ENCODE peak calls at places on chromosomes 3 and 15, in seven cellular contexts. T is stromal cell of bone marrow, L is GM03348, D is GM04503, Z is RWPE2, R is hypothalamus, S is A673. P is an unnamed sample.

GRCh38 chr15:65796610-65797012 is 4.5 kb upstream of the DENND4A start:
- DNase-seq in T (no peak), L (peak; percentile 36), D (no peak), Z (no peak), R (no peak), S (peak; percentile 28), P (peak; percentile 59)

GRCh38 chr3:139561959-139562676 is 22.6 kb upstream of the RBP1 start:
- DNase-seq in T (no peak), L (peak; percentile 43), D (no peak), Z (no peak), R (no peak), S (no peak), P (peak; percentile 55)

GRCh38 chr3:129277829-129278271 is 820 bp upstream of the HMCES start:
- DNase-seq in T (no peak), L (peak; percentile 44), D (no peak), Z (no peak), R (no peak), S (peak; percentile 43), P (peak; percentile 21)

GRCh38 chr3:9820944-9821343 is 10.9 kb downstream of the TTLL3 start:
- DNase-seq in T (no peak), L (no peak), D (no peak), Z (no peak), R (no peak), S (peak; percentile 52), P (no peak)

GRCh38 chr15:66899555-66900350 is 165.6 kb upstream of the SMAD3 start:
- DNase-seq in T (no peak), L (peak; percentile 63), D (peak; percentile 45), Z (peak; percentile 58), R (no peak), S (no peak), P (peak; percentile 65)

GRCh38 chr15:42744200-42744599 is 7.3 kb upstream of the CDAN1 start:
- DNase-seq in T (no peak), L (no peak), D (no peak), Z (no peak), R (no peak), S (no peak), P (no peak)

GRCh38 chr3:38222032-38222634 is 43.5 kb upstream of the SLC22A13 start:
- DNase-seq in T (no peak), L (no peak), D (no peak), Z (no peak), R (no peak), S (no peak), P (no peak)

GRCh38 chr15:40128746-40129660 is 20.3 kb upstream of the BMF start:
- DNase-seq in T (no peak), L (no peak), D (no peak), Z (no peak), R (no peak), S (no peak), P (no peak)

GRCh38 chr3:24802614-24803013 is 308.0 kb upstream of the THRB start:
- DNase-seq in T (no peak), L (no peak), D (no peak), Z (no peak), R (no peak), S (no peak), P (no peak)

GRCh38 chr3:190892328-190893011 is 30.0 kb upstream of the GMNC start:
- DNase-seq in T (no peak), L (no peak), D (no peak), Z (no peak), R (no peak), S (peak; percentile 87), P (no peak)

GRCh38 chr3:106392905-106393304 is 524.1 kb upstream of the CBLB start:
- DNase-seq in T (peak; percentile 21), L (peak; percentile 19), D (peak; percentile 25), Z (no peak), R (no peak), S (no peak), P (peak; percentile 26)

GRCh38 chr3:191792580-191792979 is 331.6 kb downstream of the PYDC2 start:
- DNase-seq in T (no peak), L (no peak), D (no peak), Z (no peak), R (no peak), S (no peak), P (no peak)

GRCh38 chr15:49622561-49622960 is 1.7 kb downstream of the DTWD1 start:
- DNase-seq in T (no peak), L (no peak), D (no peak), Z (no peak), R (no peak), S (peak; percentile 2), P (no peak)

GRCh38 chr3:77380141-77380540 is 340.2 kb downstream of the ROBO2 start:
- DNase-seq in T (no peak), L (no peak), D (no peak), Z (no peak), R (no peak), S (no peak), P (no peak)

GRCh38 chr3:135762188-135762853 is 203.2 kb upstream of the PPP2R3A start:
- DNase-seq in T (no peak), L (no peak), D (no peak), Z (no peak), R (no peak), S (no peak), P (no peak)

GRCh38 chr3:197226179-197226578 is 72.2 kb downstream of the DLG1 start:
- DNase-seq in T (no peak), L (no peak), D (no peak), Z (no peak), R (no peak), S (peak; percentile 70), P (no peak)

GRCh38 chr15:64014995-64015394 is 31.3 kb downstream of the DAPK2 start:
- DNase-seq in T (no peak), L (no peak), D (no peak), Z (no peak), R (no peak), S (no peak), P (no peak)

GRCh38 chr3:11283126-11283478 is 10.9 kb downstream of the ATG7 start:
- DNase-seq in T (no peak), L (no peak), D (no peak), Z (no peak), R (no peak), S (no peak), P (no peak)

GRCh38 chr3:48236531-48236930 is 4.4 kb upstream of the ZNF589 start:
- DNase-seq in T (no peak), L (no peak), D (no peak), Z (no peak), R (no peak), S (no peak), P (no peak)

GRCh38 chr15:63553388-63553791 is 43.8 kb upstream of the FBXL22 start:
- DNase-seq in T (peak; percentile 92), L (peak; percentile 86), D (peak; percentile 89), Z (no peak), R (no peak), S (peak; percentile 56), P (peak; percentile 85)

GRCh38 chr15:49255966-49256759 is 86.1 kb downstream of the GALK2 start:
- DNase-seq in T (no peak), L (no peak), D (no peak), Z (no peak), R (no peak), S (no peak), P (no peak)

GRCh38 chr3:170999737-171000242 is 26.7 kb downstream of the SLC2A2 start:
- DNase-seq in T (no peak), L (peak; percentile 31), D (no peak), Z (no peak), R (no peak), S (peak; percentile 71), P (peak; percentile 37)

GRCh38 chr3:194640829-194641228 is 7.6 kb upstream of the TMEM44 start:
- DNase-seq in T (no peak), L (peak; percentile 19), D (no peak), Z (no peak), R (no peak), S (peak; percentile 67), P (no peak)

GRCh38 chr3:194323785-194324735 is 27.1 kb downstream of the CPN2 start:
- DNase-seq in T (no peak), L (peak; percentile 72), D (no peak), Z (no peak), R (no peak), S (peak; percentile 62), P (peak; percentile 68)

GRCh38 chr3:186459108-186459467 is 85.1 kb downstream of the CRYGS start:
- DNase-seq in T (no peak), L (no peak), D (no peak), Z (no peak), R (no peak), S (no peak), P (no peak)

GRCh38 chr3:124995460-124995994 is 60.3 kb downstream of the HEG1 start:
- DNase-seq in T (no peak), L (peak; percentile 42), D (no peak), Z (no peak), R (peak; percentile 19), S (peak; percentile 67), P (peak; percentile 54)

GRCh38 chr3:53045107-53045783 is 628 bp downstream of the SFMBT1 start:
- DNase-seq in T (peak; percentile 21), L (peak; percentile 94), D (no peak), Z (no peak), R (no peak), S (peak; percentile 33), P (peak; percentile 92)

GRCh38 chr15:69016021-69016595 is 1.6 kb downstream of the NOX5 start:
- DNase-seq in T (no peak), L (peak; percentile 2), D (no peak), Z (no peak), R (no peak), S (no peak), P (peak; percentile 2)

P was measured in AG20443.